ENCODE peak calls at places on chromosomes 11 and 22, in six cellular contexts. C is HCT116, T is esophagus squamous epithelium, H is Peyer's patch, X is uterus, D is right lobe of liver. F is an unnamed sample. For H3K4me1, the result is how much of the 10 kb centered on the place peaks cover.

GRCh38 chr11:34373727-34374126 is 15.9 kb upstream of the ABTB2 start:
- DNase-seq in C (no peak), T (no peak), H (no peak), X (no peak), D (no peak), F (no peak)

GRCh38 chr11:14261094-14261493 is 97.9 kb downstream of the RRAS2 start:
- DNase-seq in C (no peak), T (no peak), H (no peak), X (no peak), D (no peak), F (no peak)

GRCh38 chr22:24510694-24511625 is 15.8 kb downstream of the UPB1 start:
- DNase-seq in C (no peak), T (no peak), H (no peak), X (no peak), D (peak), F (peak)

GRCh38 chr22:37621352-37621860 is 12.8 kb downstream of the GGA1 start:
- DNase-seq in C (no peak), T (no peak), H (peak), X (no peak), D (no peak), F (no peak)

GRCh38 chr11:66851698-66852465 is 5.0 kb upstream of the LRFN4 start:
- DNase-seq in C (no peak), T (no peak), H (no peak), X (no peak), D (no peak), F (no peak)

GRCh38 chr11:33779849-33780528 is 5.7 kb upstream of the FBXO3 start:
- DNase-seq in C (no peak), T (no peak), H (no peak), X (no peak), D (no peak), F (no peak)

GRCh38 chr22:37492428-37493344 is 6.5 kb upstream of the MFNG start:
- DNase-seq in C (no peak), T (no peak), H (no peak), X (no peak), D (no peak), F (no peak)

GRCh38 chr22:23834830-23835772 is 3.7 kb downstream of the DERL3 start:
- DNase-seq in C (no peak), T (no peak), H (peak), X (no peak), D (peak), F (no peak)

GRCh38 chr11:57311109-57311936 is 13.4 kb downstream of the TNKS1BP1 start:
- DNase-seq in C (peak), T (peak), H (peak), X (peak), D (peak), F (peak)

GRCh38 chr22:21959274-21960074 is 6.8 kb upstream of the PPM1F start:
- DNase-seq in C (no peak), T (no peak), H (no peak), X (no peak), D (no peak), F (no peak)
- TF ChIP-seq POLR2A in C (no peak), T (no peak), H (no peak), X (no peak), D (no peak), F (no peak)

GRCh38 chr22:40055143-40055926 is 60.6 kb downstream of the FAM83F start:
- DNase-seq in C (no peak), T (no peak), H (no peak), X (no peak), D (no peak), F (no peak)
- H3K4me3 ChIP-seq in C (no peak), T (no peak), H (no peak), X (no peak), D (no peak), F (no peak)

GRCh38 chr11:1481861-1482441 is 4.6 kb downstream of the MOB2 start:
- DNase-seq in C (no peak), T (no peak), H (peak), X (peak), D (peak), F (no peak)

GRCh38 chr11:1484061-1484671 is 2.4 kb downstream of the MOB2 start:
- DNase-seq in C (no peak), T (no peak), H (no peak), X (peak), D (peak), F (no peak)

GRCh38 chr11:1482581-1483444 is 3.8 kb downstream of the MOB2 start:
- DNase-seq in C (no peak), T (no peak), H (peak), X (peak), D (peak), F (no peak)

GRCh38 chr11:1484716-1485503 is 1.7 kb downstream of the MOB2 start:
- DNase-seq in C (no peak), T (no peak), H (peak), X (no peak), D (peak), F (no peak)

DNA sequence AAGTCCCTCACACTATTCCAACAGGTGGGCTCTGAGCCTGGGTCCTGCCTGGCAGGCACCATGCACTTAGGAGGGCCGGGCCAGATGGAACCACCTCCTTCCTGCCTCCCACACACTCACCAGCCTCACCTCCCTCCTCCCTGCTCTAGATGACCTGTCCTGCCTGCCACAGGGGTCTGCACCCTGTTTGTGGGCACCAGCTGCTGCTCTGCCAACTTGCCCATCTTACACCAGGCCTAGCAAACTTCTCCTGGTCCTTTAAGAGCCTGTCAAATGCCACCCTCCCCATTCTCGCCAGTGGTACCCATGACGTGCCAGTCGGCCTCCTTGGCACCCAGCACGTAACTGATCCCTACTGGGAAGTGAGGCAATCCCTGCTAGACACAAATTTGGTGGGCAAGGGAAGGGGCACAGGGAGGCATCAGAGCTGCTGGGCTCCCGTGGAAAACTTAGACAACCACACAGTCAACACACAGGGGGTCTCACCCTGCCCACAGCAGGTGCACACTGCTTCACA is 3.1 kb downstream of the MOB2 start:
- DNase-seq in C (no peak), T (no peak), H (no peak), X (peak), D (peak), F (no peak)
- H3K4me1 ChIP-seq in C (under half), T (under half), H (under half), X (under half), D (under half), F (under half)

DNA sequence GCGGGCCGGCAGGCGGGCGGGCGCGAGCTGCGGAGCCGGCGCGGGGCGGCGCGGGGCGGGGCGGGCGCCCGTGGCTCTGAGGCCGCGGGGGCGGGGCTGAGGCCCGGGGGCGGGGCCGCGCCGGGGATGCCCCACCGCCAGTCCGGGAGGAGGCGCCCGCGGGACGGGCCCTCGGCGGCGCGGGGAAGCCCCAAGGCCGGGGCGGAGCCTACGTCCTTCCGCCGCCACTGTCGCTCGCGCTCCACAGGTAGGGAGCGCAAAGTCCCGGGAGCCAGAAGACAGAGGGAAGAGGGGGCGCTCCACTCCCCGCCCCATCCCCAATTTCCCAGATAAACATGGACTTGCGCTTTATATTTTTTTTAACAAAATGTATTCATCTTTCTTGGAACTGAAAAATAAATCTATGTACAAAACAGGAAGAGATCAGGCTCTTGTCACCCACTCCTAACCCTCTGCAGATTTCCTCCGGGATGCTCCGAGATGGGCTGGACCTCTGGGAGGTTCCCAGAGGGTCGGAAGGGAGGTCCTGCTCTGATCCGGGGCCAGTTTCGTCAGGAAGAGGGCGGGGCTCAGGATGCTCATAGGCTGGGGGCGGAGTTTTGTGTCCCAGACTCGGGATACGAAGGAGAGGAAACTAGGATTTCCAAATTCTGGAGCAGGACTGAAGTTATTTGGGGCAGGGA is at the start of gene MAP4K2:
- DNase-seq in C (peak), T (no peak), H (peak), X (peak), D (peak), F (peak)
- TF ChIP-seq POLR2A in C (no peak), T (no peak), H (no peak), X (no peak), D (no peak), F (no peak)

DNA sequence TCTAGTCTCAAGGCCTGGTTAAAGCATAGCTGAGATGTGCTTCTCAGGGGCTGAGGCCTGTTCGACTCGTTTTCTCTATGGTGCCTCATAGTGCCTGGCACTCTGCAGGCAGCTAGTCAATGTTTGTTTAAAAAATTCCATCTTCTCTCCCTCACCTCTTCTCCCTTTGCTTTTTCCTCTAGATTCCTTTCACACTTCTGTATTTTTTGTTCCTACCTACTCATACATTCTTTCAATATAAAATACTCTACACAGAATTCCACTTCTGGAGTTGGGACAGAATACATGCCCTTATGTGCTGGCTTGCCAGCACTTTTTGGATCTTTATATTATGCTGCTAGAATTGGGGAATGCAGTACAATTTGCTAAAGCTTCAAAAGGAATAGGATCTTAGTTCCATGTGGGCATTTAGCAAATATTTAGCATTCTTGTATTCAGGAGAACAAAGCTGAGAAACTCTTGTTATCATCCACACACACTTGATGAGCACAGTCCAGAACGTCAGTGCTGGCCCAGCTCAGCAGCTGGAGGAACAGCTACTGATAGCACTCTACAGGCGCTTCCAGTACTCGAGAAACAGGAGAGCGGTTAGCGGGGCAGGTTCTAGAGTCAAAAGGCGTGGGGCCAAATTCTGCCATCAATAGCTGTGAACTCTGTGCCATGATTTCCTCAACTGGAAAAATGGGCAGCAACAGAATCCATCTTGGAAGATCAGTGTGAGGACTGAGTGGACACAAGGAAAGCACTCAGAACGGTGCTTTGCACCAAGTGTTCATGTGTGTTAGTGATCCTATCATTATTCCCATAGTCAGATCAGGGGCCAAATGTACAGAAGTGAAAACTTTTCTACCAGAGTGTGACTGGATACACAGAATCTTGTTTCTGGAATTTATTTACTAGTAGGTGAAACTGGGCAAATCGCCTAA is 3.4 kb downstream of the JOSD1 start:
- DNase-seq in C (no peak), T (no peak), H (no peak), X (no peak), D (no peak), F (no peak)
- H3K4me3 ChIP-seq in C (peak), T (peak), H (no peak), X (no peak), D (no peak), F (no peak)

F was measured in adrenal gland.